ENCODE peak calls at places on chromosomes 3 and 15, in seven cellular contexts. S is AG10803, F is fibroblast of lung, P is endothelial cell of umbilical vein, J is thyroid gland, V is fibroblast of pulmonary artery, X is SJSA1. B is an unnamed sample.

GRCh38 chr3:186519021-186519658 is 25.0 kb downstream of the CRYGS start:
- DNase-seq in P (no peak), J (no peak), F (no peak), S (no peak), X (no peak), V (no peak), B (no peak)

GRCh38 chr3:99330281-99330680 is 308.1 kb upstream of the COL8A1 start:
- DNase-seq in F (peak), P (peak), X (no peak), J (no peak), S (no peak), V (peak), B (no peak)

GRCh38 chr3:194103475-194103874 is 32.5 kb upstream of the HES1 start:
- DNase-seq in P (no peak), S (no peak), V (no peak), J (no peak), F (no peak), X (no peak), B (no peak)

GRCh38 chr15:23566070-23567050 is 886 bp downstream of the MKRN3 start:
- DNase-seq in J (no peak), X (no peak), V (peak), S (peak), F (peak), P (peak), B (no peak)

GRCh38 chr15:59347915-59348314 is 24.8 kb downstream of the MYO1E start:
- DNase-seq in J (no peak), V (no peak), X (no peak), F (no peak), P (no peak), S (no peak), B (no peak)

GRCh38 chr3:42387802-42388651 is 22.4 kb downstream of the LYZL4 start:
- DNase-seq in J (no peak), V (peak), X (no peak), S (no peak), P (peak), F (no peak), B (no peak)

GRCh38 chr3:132879651-132880050 is 157.4 kb upstream of the NPHP3 start:
- DNase-seq in X (no peak), V (no peak), J (no peak), F (no peak), P (no peak), S (no peak), B (no peak)

GRCh38 chr3:158106773-158107461 is 697 bp upstream of the SHOX2 start:
- DNase-seq in V (no peak), J (no peak), X (no peak), F (no peak), S (peak), P (peak), B (no peak)

GRCh38 chr3:126130081-126130855 is 46.3 kb upstream of the SLC41A3 start:
- DNase-seq in P (no peak), F (no peak), V (no peak), S (no peak), J (no peak), X (no peak), B (no peak)

GRCh38 chr3:115272036-115272824 is 125.1 kb upstream of the ZBTB20 start:
- DNase-seq in J (no peak), P (peak), F (peak), V (peak), X (no peak), S (peak), B (peak)

GRCh38 chr3:178439504-178439903 is 96.7 kb upstream of the KCNMB2 start:
- DNase-seq in X (peak), F (peak), V (peak), J (peak), P (peak), S (peak), B (peak)

GRCh38 chr15:37059051-37059450 is 41.3 kb downstream of the MEIS2 start:
- DNase-seq in F (peak), J (no peak), V (peak), P (peak), S (peak), X (peak), B (peak)